ENCODE peak calls at places on chromosomes 4 and X, in eight cellular contexts. One of them, this sample, is unnamed.

GRCh38 chr4:172871381-172871780 is 297.2 kb upstream of the GALNT7 start:
- DNase-seq in astrocyte of the cerebellum: no peak
- DNase-seq in astrocyte: no peak
- DNase-seq in A549: no peak
- DNase-seq in choroid plexus epithelial cell: peak
- DNase-seq in foreskin fibroblast: no peak
- DNase-seq in retinal pigment epithelial cell: no peak
- DNase-seq in Calu3: no peak
- DNase-seq in this sample: no peak

GRCh38 chr4:184824081-184824775 is 1.5 kb downstream of the ACSL1 start:
- DNase-seq in foreskin fibroblast: no peak
- DNase-seq in astrocyte: no peak
- DNase-seq in astrocyte of the cerebellum: no peak
- DNase-seq in retinal pigment epithelial cell: no peak
- DNase-seq in Calu3: no peak
- DNase-seq in choroid plexus epithelial cell: no peak
- DNase-seq in A549: no peak
- DNase-seq in this sample: no peak

GRCh38 chr4:171721937-171722336 is 91.3 kb upstream of the GALNTL6 start:
- DNase-seq in choroid plexus epithelial cell: no peak
- DNase-seq in A549: no peak
- DNase-seq in astrocyte: no peak
- DNase-seq in retinal pigment epithelial cell: no peak
- DNase-seq in Calu3: no peak
- DNase-seq in foreskin fibroblast: no peak
- DNase-seq in astrocyte of the cerebellum: no peak
- DNase-seq in this sample: no peak

GRCh38 chr4:40897557-40898203 is 147.9 kb downstream of the NSUN7 start:
- DNase-seq in astrocyte of the cerebellum: no peak
- DNase-seq in A549: peak
- DNase-seq in foreskin fibroblast: no peak
- DNase-seq in Calu3: peak
- DNase-seq in astrocyte: peak
- DNase-seq in choroid plexus epithelial cell: peak
- DNase-seq in retinal pigment epithelial cell: peak
- DNase-seq in this sample: no peak

GRCh38 chrX:17967888-17968287 is 106.8 kb upstream of the RAI2 start:
- DNase-seq in Calu3: no peak
- DNase-seq in astrocyte: no peak
- DNase-seq in retinal pigment epithelial cell: no peak
- DNase-seq in choroid plexus epithelial cell: no peak
- DNase-seq in A549: no peak
- DNase-seq in foreskin fibroblast: no peak
- DNase-seq in astrocyte of the cerebellum: no peak
- DNase-seq in this sample: no peak

GRCh38 chrX:9327747-9328145 is 137.1 kb upstream of the TBL1X start:
- DNase-seq in A549: peak
- DNase-seq in astrocyte: peak
- DNase-seq in astrocyte of the cerebellum: peak
- DNase-seq in retinal pigment epithelial cell: peak
- DNase-seq in Calu3: no peak
- DNase-seq in choroid plexus epithelial cell: peak
- DNase-seq in foreskin fibroblast: peak
- DNase-seq in this sample: no peak

GRCh38 chr4:109462802-109463201 is 29.2 kb downstream of the SEC24B start:
- DNase-seq in choroid plexus epithelial cell: no peak
- DNase-seq in astrocyte of the cerebellum: no peak
- DNase-seq in A549: no peak
- DNase-seq in astrocyte: no peak
- DNase-seq in Calu3: no peak
- DNase-seq in foreskin fibroblast: peak
- DNase-seq in retinal pigment epithelial cell: no peak
- DNase-seq in this sample: no peak

GRCh38 chrX:136767104-136767941 is 13.4 kb downstream of the ARHGEF6 start:
- DNase-seq in foreskin fibroblast: peak
- DNase-seq in choroid plexus epithelial cell: peak
- DNase-seq in astrocyte: peak
- DNase-seq in retinal pigment epithelial cell: no peak
- DNase-seq in astrocyte of the cerebellum: peak
- DNase-seq in Calu3: peak
- DNase-seq in A549: peak
- DNase-seq in this sample: no peak

GRCh38 chr4:103996637-103997036 is 276.9 kb upstream of the TACR3 start:
- DNase-seq in Calu3: peak
- DNase-seq in A549: peak
- DNase-seq in astrocyte of the cerebellum: peak
- DNase-seq in astrocyte: peak
- DNase-seq in retinal pigment epithelial cell: peak
- DNase-seq in foreskin fibroblast: no peak
- DNase-seq in choroid plexus epithelial cell: peak
- DNase-seq in this sample: peak

GRCh38 chr4:83112239-83112638 is 2.3 kb downstream of the PLAC8 start:
- DNase-seq in choroid plexus epithelial cell: no peak
- DNase-seq in retinal pigment epithelial cell: no peak
- DNase-seq in foreskin fibroblast: no peak
- DNase-seq in A549: no peak
- DNase-seq in Calu3: no peak
- DNase-seq in astrocyte of the cerebellum: no peak
- DNase-seq in astrocyte: no peak
- DNase-seq in this sample: no peak

GRCh38 chr4:20464381-20464780 is 212.7 kb downstream of the SLIT2 start:
- DNase-seq in astrocyte: peak
- DNase-seq in Calu3: peak
- DNase-seq in astrocyte of the cerebellum: no peak
- DNase-seq in choroid plexus epithelial cell: peak
- DNase-seq in A549: no peak
- DNase-seq in retinal pigment epithelial cell: no peak
- DNase-seq in foreskin fibroblast: peak
- DNase-seq in this sample: peak

GRCh38 chr4:140260227-140260626 is 106.2 kb upstream of the MAML3 start:
- DNase-seq in Calu3: no peak
- DNase-seq in astrocyte: peak
- DNase-seq in A549: peak
- DNase-seq in foreskin fibroblast: peak
- DNase-seq in astrocyte of the cerebellum: peak
- DNase-seq in retinal pigment epithelial cell: no peak
- DNase-seq in choroid plexus epithelial cell: peak
- DNase-seq in this sample: no peak

GRCh38 chrX:24799078-24799477 is 105.4 kb downstream of the POLA1 start:
- DNase-seq in foreskin fibroblast: no peak
- DNase-seq in retinal pigment epithelial cell: no peak
- DNase-seq in Calu3: no peak
- DNase-seq in astrocyte of the cerebellum: no peak
- DNase-seq in astrocyte: no peak
- DNase-seq in A549: no peak
- DNase-seq in choroid plexus epithelial cell: no peak
- DNase-seq in this sample: no peak

GRCh38 chrX:24799565-24799964 is 105.8 kb downstream of the POLA1 start:
- DNase-seq in astrocyte of the cerebellum: no peak
- DNase-seq in Calu3: no peak
- DNase-seq in choroid plexus epithelial cell: no peak
- DNase-seq in retinal pigment epithelial cell: peak
- DNase-seq in foreskin fibroblast: no peak
- DNase-seq in A549: no peak
- DNase-seq in astrocyte: no peak
- DNase-seq in this sample: no peak

DNA sequence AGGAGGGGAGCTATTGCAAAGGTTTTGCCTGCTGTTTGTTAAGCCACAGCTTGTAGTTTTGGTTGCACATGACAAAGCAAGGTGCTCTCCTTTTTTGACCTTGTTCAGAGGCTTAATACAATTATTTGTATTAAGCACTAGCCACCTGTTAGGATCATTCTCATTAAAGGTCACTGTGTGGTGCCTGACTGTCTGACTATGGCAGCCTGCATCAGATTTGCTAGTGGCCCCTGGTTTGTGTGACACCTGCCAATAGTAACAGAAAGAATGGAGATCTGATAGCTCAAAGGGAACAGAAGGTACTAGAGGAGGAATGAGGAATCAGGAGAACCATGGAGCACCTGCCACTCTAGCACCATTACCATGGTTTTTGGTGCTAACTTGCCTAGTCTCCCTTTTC is 102.5 kb downstream of the POLA1 start:
- DNase-seq in astrocyte of the cerebellum: no peak
- DNase-seq in foreskin fibroblast: no peak
- DNase-seq in Calu3: no peak
- DNase-seq in astrocyte: no peak
- DNase-seq in retinal pigment epithelial cell: no peak
- DNase-seq in choroid plexus epithelial cell: no peak
- DNase-seq in A549: no peak
- DNase-seq in this sample: no peak
- TF ChIP-seq CTCF in astrocyte of the cerebellum: no peak
- TF ChIP-seq CTCF in foreskin fibroblast: no peak
- TF ChIP-seq CTCF in Calu3: no peak
- TF ChIP-seq CTCF in astrocyte: no peak
- TF ChIP-seq CTCF in retinal pigment epithelial cell: no peak
- TF ChIP-seq CTCF in choroid plexus epithelial cell: no peak
- TF ChIP-seq CTCF in A549: no peak
- TF ChIP-seq CTCF in this sample: no peak

GRCh38 chr4:37978509-37978908 is 18.3 kb downstream of the PTTG2 start:
- DNase-seq in A549: no peak
- DNase-seq in retinal pigment epithelial cell: no peak
- DNase-seq in astrocyte of the cerebellum: no peak
- DNase-seq in astrocyte: no peak
- DNase-seq in foreskin fibroblast: no peak
- DNase-seq in Calu3: no peak
- DNase-seq in choroid plexus epithelial cell: no peak
- DNase-seq in this sample: no peak

GRCh38 chr4:37977471-37978452 is 17.6 kb downstream of the PTTG2 start:
- DNase-seq in astrocyte of the cerebellum: no peak
- DNase-seq in retinal pigment epithelial cell: no peak
- DNase-seq in A549: peak
- DNase-seq in astrocyte: peak
- DNase-seq in Calu3: peak
- DNase-seq in choroid plexus epithelial cell: peak
- DNase-seq in foreskin fibroblast: peak
- DNase-seq in this sample: no peak

GRCh38 chr4:37976513-37976912 is 16.3 kb downstream of the PTTG2 start:
- DNase-seq in foreskin fibroblast: no peak
- DNase-seq in choroid plexus epithelial cell: peak
- DNase-seq in A549: no peak
- DNase-seq in astrocyte: no peak
- DNase-seq in retinal pigment epithelial cell: no peak
- DNase-seq in Calu3: no peak
- DNase-seq in astrocyte of the cerebellum: no peak
- DNase-seq in this sample: no peak

GRCh38 chr4:37973481-37973880 is 13.3 kb downstream of the PTTG2 start:
- DNase-seq in choroid plexus epithelial cell: no peak
- DNase-seq in foreskin fibroblast: no peak
- DNase-seq in Calu3: no peak
- DNase-seq in A549: no peak
- DNase-seq in astrocyte of the cerebellum: no peak
- DNase-seq in retinal pigment epithelial cell: no peak
- DNase-seq in astrocyte: no peak
- DNase-seq in this sample: no peak

GRCh38 chr4:37976991-37977470 is 16.8 kb downstream of the PTTG2 start:
- DNase-seq in astrocyte of the cerebellum: no peak
- DNase-seq in foreskin fibroblast: peak
- DNase-seq in choroid plexus epithelial cell: peak
- DNase-seq in retinal pigment epithelial cell: no peak
- DNase-seq in Calu3: peak
- DNase-seq in A549: peak
- DNase-seq in astrocyte: peak
- DNase-seq in this sample: no peak
- TF ChIP-seq CTCF in astrocyte of the cerebellum: no peak
- TF ChIP-seq CTCF in foreskin fibroblast: no peak
- TF ChIP-seq CTCF in choroid plexus epithelial cell: peak
- TF ChIP-seq CTCF in retinal pigment epithelial cell: no peak
- TF ChIP-seq CTCF in Calu3: no peak
- TF ChIP-seq CTCF in A549: no peak
- TF ChIP-seq CTCF in astrocyte: no peak
- TF ChIP-seq CTCF in this sample: no peak

GRCh38 chr4:1371151-1371830 is 24.3 kb downstream of the UVSSA start:
- DNase-seq in Calu3: no peak
- DNase-seq in retinal pigment epithelial cell: no peak
- DNase-seq in astrocyte: no peak
- DNase-seq in foreskin fibroblast: no peak
- DNase-seq in astrocyte of the cerebellum: no peak
- DNase-seq in A549: no peak
- DNase-seq in choroid plexus epithelial cell: no peak
- DNase-seq in this sample: no peak
- TF ChIP-seq CTCF in Calu3: no peak
- TF ChIP-seq CTCF in retinal pigment epithelial cell: no peak
- TF ChIP-seq CTCF in astrocyte: no peak
- TF ChIP-seq CTCF in foreskin fibroblast: no peak
- TF ChIP-seq CTCF in astrocyte of the cerebellum: no peak
- TF ChIP-seq CTCF in A549: no peak
- TF ChIP-seq CTCF in choroid plexus epithelial cell: no peak
- TF ChIP-seq CTCF in this sample: no peak

GRCh38 chr4:3073158-3074077 is 920 bp downstream of the HTT-AS start:
- DNase-seq in foreskin fibroblast: no peak
- DNase-seq in retinal pigment epithelial cell: no peak
- DNase-seq in Calu3: no peak
- DNase-seq in choroid plexus epithelial cell: no peak
- DNase-seq in A549: no peak
- DNase-seq in astrocyte of the cerebellum: no peak
- DNase-seq in astrocyte: no peak
- DNase-seq in this sample: no peak
- TF ChIP-seq CTCF in foreskin fibroblast: peak
- TF ChIP-seq CTCF in retinal pigment epithelial cell: peak
- TF ChIP-seq CTCF in Calu3: no peak
- TF ChIP-seq CTCF in choroid plexus epithelial cell: no peak
- TF ChIP-seq CTCF in A549: no peak
- TF ChIP-seq CTCF in astrocyte of the cerebellum: peak
- TF ChIP-seq CTCF in astrocyte: no peak
- TF ChIP-seq CTCF in this sample: peak

This sample was measured in epithelial cell of proximal tubule.